ENCODE peak calls at places on chromosomes 7 and 10, in seven cellular contexts. T is A549, R is HepG2, C is HCT116, B is endothelial cell of umbilical vein, E is SK-N-SH, Y is K562. D is an unnamed sample.

GRCh38 chr7:134842062-134842461 is 62.6 kb downstream of the CALD1 start:
- DNase-seq in Y (no peak), T (no peak), B (no peak), C (no peak), E (no peak), R (no peak), D (no peak)

GRCh38 chr7:37916673-37917660 is at the start of gene SFRP4:
- DNase-seq in B (peak; percentile 56), Y (peak; percentile 31), E (peak; percentile 77), T (peak; percentile 84), C (peak; percentile 34), R (peak; percentile 76), D (peak; percentile 84)

GRCh38 chr10:82811621-82812020 is 936.6 kb downstream of the NRG3 start:
- DNase-seq in B (peak; percentile 21), T (peak; percentile 7), Y (peak; percentile 12), R (no peak), E (peak; percentile 11), C (no peak), D (peak; percentile 48)

GRCh38 chr10:42951486-42952251 is 125.2 kb upstream of the RET start:
- DNase-seq in E (no peak), R (no peak), B (no peak), T (no peak), Y (no peak), C (no peak), D (no peak)

GRCh38 chr7:83643754-83644153 is 5.2 kb downstream of the SEMA3E start:
- DNase-seq in R (no peak), C (no peak), Y (no peak), B (no peak), T (peak; percentile 4), E (no peak), D (no peak)

GRCh38 chr7:92461027-92462003 is 14.0 kb downstream of the GATAD1 start:
- DNase-seq in T (peak; percentile 61), E (peak; percentile 68), C (peak; percentile 41), Y (peak; percentile 53), R (peak; percentile 29), B (peak; percentile 57), D (peak; percentile 56)

GRCh38 chr10:106997721-106998120 is 166.8 kb downstream of the SORCS1 start:
- DNase-seq in R (no peak), C (no peak), E (peak; percentile 23), B (no peak), Y (peak; percentile 7), T (no peak), D (peak; percentile 47)

GRCh38 chr10:50929670-50930069 is 44.2 kb upstream of the A1CF start:
- DNase-seq in T (no peak), R (no peak), C (no peak), Y (no peak), B (peak; percentile 44), E (no peak), D (peak; percentile 13)

GRCh38 chr7:18520450-18521235 is 25.1 kb downstream of the HDAC9 start:
- DNase-seq in C (no peak), R (no peak), Y (no peak), E (no peak), B (no peak), T (no peak), D (peak; percentile 8)

GRCh38 chr7:131011437-131011752 is 277.4 kb upstream of the KLF14 start:
- DNase-seq in B (no peak), T (no peak), C (no peak), R (no peak), E (no peak), Y (no peak), D (no peak)

GRCh38 chr10:103967433-103968142 is 648 bp downstream of the SLK start:
- DNase-seq in B (peak; percentile 65), Y (peak; percentile 64), T (peak; percentile 39), E (peak; percentile 88), C (no peak), R (no peak), D (peak; percentile 64)

GRCh38 chr10:15223174-15223573 is 54.7 kb upstream of the NMT2 start:
- DNase-seq in B (peak; percentile 31), Y (no peak), E (no peak), T (no peak), R (no peak), C (no peak), D (no peak)

GRCh38 chr10:4763960-4764428 is 62.0 kb upstream of the AKR1E2 start:
- DNase-seq in B (peak; percentile 76), C (no peak), R (no peak), E (no peak), T (no peak), Y (no peak), D (no peak)

GRCh38 chr10:71814923-71815411 is 36.1 kb downstream of the PSAP start:
- DNase-seq in C (no peak), R (no peak), Y (no peak), E (peak; percentile 51), T (no peak), B (no peak), D (no peak)

GRCh38 chr10:71708301-71708703 is 11.3 kb downstream of the C10orf105 start:
- DNase-seq in T (peak; percentile 42), R (peak; percentile 21), B (peak; percentile 54), C (no peak), E (peak; percentile 90), Y (peak; percentile 83), D (peak; percentile 71)

GRCh38 chr7:6162650-6163366 is 109.6 kb downstream of the CYTH3 start:
- DNase-seq in Y (no peak), T (no peak), C (no peak), R (no peak), E (no peak), B (no peak), D (no peak)

GRCh38 chr10:9922123-9922685 is 1095.5 kb upstream of the CELF2 start:
- DNase-seq in C (no peak), R (no peak), E (no peak), Y (no peak), B (no peak), T (no peak), D (no peak)

GRCh38 chr10:81863771-81864170 is 11.2 kb upstream of the NRG3 start:
- DNase-seq in Y (no peak), R (no peak), C (no peak), T (no peak), B (peak; percentile 87), E (no peak), D (no peak)

GRCh38 chr10:69061305-69062161 is 26.4 kb upstream of the SRGN start:
- DNase-seq in B (peak; percentile 96), R (peak; percentile 47), E (peak; percentile 21), C (no peak), Y (peak; percentile 49), T (peak; percentile 84), D (peak; percentile 99)

GRCh38 chr7:696426-697258 is 29.9 kb upstream of the DNAAF5 start:
- DNase-seq in R (no peak), E (no peak), B (peak; percentile 55), C (no peak), T (no peak), Y (no peak), D (no peak)

GRCh38 chr7:158994687-158995086 is 138.3 kb downstream of the DYNC2I1 start:
- DNase-seq in Y (no peak), E (no peak), C (no peak), R (no peak), T (no peak), B (no peak), D (no peak)

GRCh38 chr10:77111611-77112550 is 525.7 kb downstream of the KCNMA1 start:
- DNase-seq in R (peak; percentile 60), E (peak; percentile 76), C (peak; percentile 16), Y (peak; percentile 67), B (peak; percentile 82), T (peak; percentile 76), D (peak; percentile 64)

GRCh38 chr7:80552304-80552703 is 40.4 kb upstream of the GNAT3 start:
- DNase-seq in C (no peak), Y (no peak), T (no peak), E (no peak), B (no peak), R (no peak), D (no peak)

GRCh38 chr7:46741924-46742607 is 821.0 kb upstream of the IGFBP3 start:
- DNase-seq in B (peak; percentile 10), T (no peak), R (no peak), C (no peak), Y (no peak), E (peak; percentile 44), D (no peak)

GRCh38 chr10:58515296-58515956 is 2.8 kb downstream of the BICC1 start:
- DNase-seq in Y (no peak), B (no peak), R (no peak), T (peak; percentile 66), E (no peak), C (no peak), D (no peak)

GRCh38 chr7:47943676-47944474 is 4.4 kb downstream of the PKD1L1 start:
- DNase-seq in Y (no peak), T (no peak), B (peak; percentile 26), C (no peak), R (no peak), E (peak; percentile 58), D (no peak)

GRCh38 chr7:98241674-98242241 is 10.3 kb downstream of the TECPR1 start:
- DNase-seq in B (no peak), E (no peak), C (no peak), R (no peak), T (no peak), Y (no peak), D (peak; percentile 49)

GRCh38 chr7:98244871-98245270 is 7.2 kb downstream of the TECPR1 start:
- DNase-seq in T (no peak), B (no peak), E (peak; percentile 18), Y (no peak), R (no peak), C (no peak), D (no peak)

GRCh38 chr7:98242342-98242741 is 9.7 kb downstream of the TECPR1 start:
- DNase-seq in T (no peak), C (no peak), Y (no peak), R (no peak), B (no peak), E (no peak), D (no peak)

GRCh38 chr7:98240961-98241673 is 10.9 kb downstream of the TECPR1 start:
- DNase-seq in C (peak; percentile 18), B (peak; percentile 54), Y (peak; percentile 66), E (peak; percentile 89), R (peak; percentile 27), T (peak; percentile 51), D (peak; percentile 67)

GRCh38 chr7:98242934-98243333 is 9.1 kb downstream of the TECPR1 start:
- DNase-seq in E (no peak), T (no peak), C (no peak), Y (no peak), B (no peak), R (no peak), D (no peak)
- H3K4me3 ChIP-seq in E (no peak overlapping the region), T (no peak overlapping the region), C (no peak overlapping the region), Y (no peak overlapping the region), B (no peak overlapping the region), R (no peak overlapping the region), D (no peak overlapping the region)

GRCh38 chr7:25752967-25753791 is 398.8 kb upstream of the NFE2L3 start:
- DNase-seq in B (no peak), E (no peak), C (no peak), T (no peak), R (no peak), Y (no peak), D (no peak)
- TF ChIP-seq MAX in B (no peak), E (no peak), C (no peak), T (no peak), R (no peak), Y (no peak), D (no peak)

GRCh38 chr7:151460474-151460855 is 20.5 kb upstream of the CRYGN start:
- DNase-seq in E (no peak), C (no peak), R (no peak), B (no peak), T (no peak), Y (no peak), D (no peak)
- H3K4me3 ChIP-seq in E (no peak overlapping the region), C (peak overlapping the region; percentile 46), R (no peak overlapping the region), B (no peak overlapping the region), T (no peak overlapping the region), Y (no peak overlapping the region), D (no peak overlapping the region)

GRCh38 chr7:66697451-66698438 is 42.8 kb upstream of the RABGEF1 start:
- DNase-seq in R (peak; percentile 33), T (no peak), E (peak; percentile 21), Y (peak; percentile 37), B (no peak), C (no peak), D (no peak)
- TF ChIP-seq MAX in R (no peak), T (no peak), E (peak; percentile 52), Y (no peak), B (no peak), C (no peak), D (no peak)

D was measured in NB4.